ENCODE peak calls at places on chromosomes 2 and 18, in nine cellular contexts. S is GM23248; Z is endothelial cell; P is activated CD4-positive, alpha-beta T cell treated with anti-CD3 and anti-CD28 coated beads for 24 hours; W is fibroblast of lung; K is ELR; E is fibroblast of the conjunctiva; Y is AG09319; J is NK-92 treated with Interleukin-12 subunit alpha and Interleukin-12 subunit beta, amount 100 ng/mL, for 24 hours. I is an unnamed sample.

GRCh38 chr2:85692039-85692645 is 2.0 kb upstream of the GNLY start:
- DNase-seq in S (no peak), Z (no peak), P (no peak), W (no peak), K (no peak), E (no peak), Y (no peak), J (peak), I (no peak)

GRCh38 chr18:62878305-62878704 is 163.0 kb downstream of the PHLPP1 start:
- DNase-seq in S (peak), Z (no peak), P (no peak), W (no peak), K (no peak), E (no peak), Y (no peak), J (no peak), I (no peak)

GRCh38 chr2:213766465-213766891 is 482.2 kb downstream of the SPAG16 start:
- DNase-seq in S (peak), Z (no peak), P (no peak), W (no peak), K (peak), E (peak), Y (no peak), J (no peak), I (no peak)

GRCh38 chr2:169683054-169683424 is 11.2 kb downstream of the CFAP210 start:
- DNase-seq in S (no peak), Z (no peak), P (no peak), W (no peak), K (peak), E (no peak), Y (no peak), J (no peak), I (no peak)

GRCh38 chr18:75211721-75212625 is 1.4 kb downstream of the TSHZ1 start:
- DNase-seq in S (peak), Z (peak), P (no peak), W (no peak), K (peak), E (no peak), Y (no peak), J (peak), I (no peak)

GRCh38 chr2:167550448-167550847 is 662.2 kb downstream of the XIRP2 start:
- DNase-seq in S (peak), Z (no peak), P (no peak), W (peak), K (peak), E (peak), Y (no peak), J (no peak), I (no peak)

GRCh38 chr2:26670171-26670570 is 22.4 kb upstream of the KCNK3 start:
- DNase-seq in S (peak), Z (no peak), P (no peak), W (no peak), K (peak), E (no peak), Y (no peak), J (no peak), I (no peak)

GRCh38 chr2:168179592-168179991 is 67.8 kb downstream of the STK39 start:
- DNase-seq in S (no peak), Z (no peak), P (no peak), W (no peak), K (no peak), E (no peak), Y (no peak), J (no peak), I (no peak)

GRCh38 chr2:177606636-177607035 is 214.1 kb downstream of the AGPS start:
- DNase-seq in S (no peak), Z (no peak), P (no peak), W (peak), K (peak), E (no peak), Y (no peak), J (no peak), I (no peak)

GRCh38 chr2:223056656-223057418 is 4.8 kb downstream of the KCNE4 start:
- DNase-seq in S (no peak), Z (no peak), P (no peak), W (no peak), K (no peak), E (no peak), Y (no peak), J (no peak), I (no peak)

GRCh38 chr2:9652898-9653479 is 22.2 kb upstream of the YWHAQ start:
- DNase-seq in S (no peak), Z (no peak), P (no peak), W (no peak), K (no peak), E (no peak), Y (no peak), J (no peak), I (no peak)

GRCh38 chr2:47530105-47530504 is 127.1 kb downstream of the MSH2 start:
- DNase-seq in S (no peak), Z (no peak), P (no peak), W (no peak), K (no peak), E (no peak), Y (no peak), J (no peak), I (no peak)

GRCh38 chr18:189254-189653 is 30.9 kb downstream of the USP14 start:
- DNase-seq in S (no peak), Z (no peak), P (no peak), W (no peak), K (no peak), E (no peak), Y (no peak), J (no peak), I (no peak)

GRCh38 chr2:220310326-220310936 is 683.0 kb downstream of the SLC4A3 start:
- DNase-seq in S (no peak), Z (no peak), P (no peak), W (no peak), K (no peak), E (no peak), Y (no peak), J (no peak), I (no peak)

GRCh38 chr2:119469661-119470297 is 38.1 kb downstream of the TMEM37 start:
- DNase-seq in S (no peak), Z (no peak), P (no peak), W (no peak), K (no peak), E (no peak), Y (no peak), J (no peak), I (no peak)

GRCh38 chr2:102396012-102396411 is 26.9 kb upstream of the IL18RAP start:
- DNase-seq in S (no peak), Z (no peak), P (no peak), W (no peak), K (no peak), E (no peak), Y (no peak), J (no peak), I (no peak)

GRCh38 chr2:234606906-234607305 is 110.0 kb upstream of the ARL4C start:
- DNase-seq in S (no peak), Z (no peak), P (no peak), W (peak), K (no peak), E (no peak), Y (no peak), J (no peak), I (no peak)

GRCh38 chr2:46026431-46026830 is 270.8 kb upstream of the EPAS1 start:
- DNase-seq in S (no peak), Z (no peak), P (no peak), W (no peak), K (no peak), E (no peak), Y (no peak), J (no peak), I (no peak)

GRCh38 chr2:43605079-43605655 is 9.3 kb upstream of the THADA start:
- DNase-seq in S (peak), Z (peak), P (no peak), W (peak), K (peak), E (peak), Y (peak), J (no peak), I (no peak)

GRCh38 chr2:68653538-68653982 is 10.2 kb downstream of the PROKR1 start:
- DNase-seq in S (no peak), Z (peak), P (no peak), W (peak), K (peak), E (peak), Y (no peak), J (peak), I (no peak)

GRCh38 chr18:13276530-13277520 is 58.3 kb downstream of the LDLRAD4 start:
- DNase-seq in S (no peak), Z (no peak), P (no peak), W (no peak), K (no peak), E (no peak), Y (no peak), J (no peak), I (no peak)

GRCh38 chr18:29652797-29653196 is 1389.7 kb downstream of the DSC3 start:
- DNase-seq in S (no peak), Z (no peak), P (no peak), W (no peak), K (peak), E (no peak), Y (no peak), J (no peak), I (no peak)

I was measured in NCI-H1048.